ENCODE peak calls at places on chromosomes 6 and 20, in nine cellular contexts. One of them, this sample, is unnamed.

GRCh38 chr6:11722805-11723631 is 55.6 kb downstream of the ADTRP start:
- DNase-seq in GM10248: peak
- DNase-seq in nephron progenitor cell: no peak
- DNase-seq in fibroblast of pulmonary artery: no peak
- DNase-seq in Calu3: no peak
- DNase-seq in suprapubic skin: no peak
- DNase-seq in esophagus squamous epithelium: no peak
- DNase-seq in epithelial cell of esophagus: no peak
- DNase-seq in kidney: no peak
- DNase-seq in this sample: no peak

GRCh38 chr20:31573555-31574295 is 31.4 kb upstream of the ID1 start:
- DNase-seq in GM10248: no peak
- DNase-seq in suprapubic skin: no peak
- DNase-seq in esophagus squamous epithelium: no peak
- DNase-seq in fibroblast of pulmonary artery: no peak
- DNase-seq in nephron progenitor cell: no peak
- DNase-seq in Calu3: peak
- DNase-seq in kidney: no peak
- DNase-seq in epithelial cell of esophagus: no peak
- DNase-seq in this sample: no peak

GRCh38 chr6:126267621-126268020 is 72.3 kb upstream of the CENPW start:
- DNase-seq in Calu3: no peak
- DNase-seq in nephron progenitor cell: no peak
- DNase-seq in fibroblast of pulmonary artery: peak
- DNase-seq in suprapubic skin: no peak
- DNase-seq in esophagus squamous epithelium: no peak
- DNase-seq in GM10248: no peak
- DNase-seq in kidney: no peak
- DNase-seq in epithelial cell of esophagus: no peak
- DNase-seq in this sample: no peak

GRCh38 chr6:20575125-20575524 is 40.9 kb downstream of the CDKAL1 start:
- DNase-seq in suprapubic skin: no peak
- DNase-seq in fibroblast of pulmonary artery: no peak
- DNase-seq in nephron progenitor cell: no peak
- DNase-seq in epithelial cell of esophagus: no peak
- DNase-seq in Calu3: no peak
- DNase-seq in GM10248: no peak
- DNase-seq in esophagus squamous epithelium: no peak
- DNase-seq in kidney: no peak
- DNase-seq in this sample: no peak

GRCh38 chr20:51725584-51726176 is 42.5 kb downstream of the ATP9A start:
- DNase-seq in kidney: no peak
- DNase-seq in fibroblast of pulmonary artery: no peak
- DNase-seq in Calu3: peak
- DNase-seq in esophagus squamous epithelium: no peak
- DNase-seq in GM10248: no peak
- DNase-seq in nephron progenitor cell: no peak
- DNase-seq in suprapubic skin: no peak
- DNase-seq in epithelial cell of esophagus: peak
- DNase-seq in this sample: no peak

GRCh38 chr6:138454976-138455706 is 44.2 kb downstream of the NHSL1 start:
- DNase-seq in esophagus squamous epithelium: no peak
- DNase-seq in fibroblast of pulmonary artery: no peak
- DNase-seq in nephron progenitor cell: no peak
- DNase-seq in GM10248: no peak
- DNase-seq in epithelial cell of esophagus: peak
- DNase-seq in kidney: no peak
- DNase-seq in suprapubic skin: no peak
- DNase-seq in Calu3: peak
- DNase-seq in this sample: no peak

GRCh38 chr20:51586005-51586440 is 43.5 kb upstream of the NFATC2 start:
- DNase-seq in fibroblast of pulmonary artery: peak
- DNase-seq in Calu3: no peak
- DNase-seq in kidney: no peak
- DNase-seq in esophagus squamous epithelium: no peak
- DNase-seq in epithelial cell of esophagus: peak
- DNase-seq in nephron progenitor cell: no peak
- DNase-seq in GM10248: no peak
- DNase-seq in suprapubic skin: no peak
- DNase-seq in this sample: no peak

GRCh38 chr6:130872250-130873095 is 45.3 kb downstream of the SMLR1 start:
- DNase-seq in GM10248: peak
- DNase-seq in epithelial cell of esophagus: peak
- DNase-seq in esophagus squamous epithelium: no peak
- DNase-seq in Calu3: peak
- DNase-seq in kidney: peak
- DNase-seq in suprapubic skin: peak
- DNase-seq in fibroblast of pulmonary artery: peak
- DNase-seq in nephron progenitor cell: peak
- DNase-seq in this sample: peak

GRCh38 chr6:55913213-55914195 is 38.1 kb upstream of the BMP5 start:
- DNase-seq in kidney: no peak
- DNase-seq in nephron progenitor cell: no peak
- DNase-seq in fibroblast of pulmonary artery: peak
- DNase-seq in esophagus squamous epithelium: no peak
- DNase-seq in epithelial cell of esophagus: no peak
- DNase-seq in suprapubic skin: no peak
- DNase-seq in Calu3: no peak
- DNase-seq in GM10248: no peak
- DNase-seq in this sample: no peak

GRCh38 chr6:138512615-138513014 is 13.3 kb upstream of the NHSL1 start:
- DNase-seq in fibroblast of pulmonary artery: no peak
- DNase-seq in esophagus squamous epithelium: no peak
- DNase-seq in kidney: no peak
- DNase-seq in nephron progenitor cell: no peak
- DNase-seq in epithelial cell of esophagus: no peak
- DNase-seq in GM10248: no peak
- DNase-seq in Calu3: no peak
- DNase-seq in suprapubic skin: no peak
- DNase-seq in this sample: no peak

GRCh38 chr6:21022343-21023107 is 488.3 kb downstream of the CDKAL1 start:
- DNase-seq in suprapubic skin: no peak
- DNase-seq in kidney: peak
- DNase-seq in nephron progenitor cell: peak
- DNase-seq in Calu3: peak
- DNase-seq in epithelial cell of esophagus: peak
- DNase-seq in fibroblast of pulmonary artery: peak
- DNase-seq in esophagus squamous epithelium: no peak
- DNase-seq in GM10248: peak
- DNase-seq in this sample: peak

GRCh38 chr6:135129139-135129867 is 51.8 kb upstream of the MYB start:
- DNase-seq in Calu3: no peak
- DNase-seq in fibroblast of pulmonary artery: no peak
- DNase-seq in GM10248: no peak
- DNase-seq in epithelial cell of esophagus: no peak
- DNase-seq in suprapubic skin: no peak
- DNase-seq in nephron progenitor cell: no peak
- DNase-seq in esophagus squamous epithelium: no peak
- DNase-seq in kidney: no peak
- DNase-seq in this sample: no peak

GRCh38 chr6:170449231-170449630 is 103.9 kb downstream of the PSMB1 start:
- DNase-seq in fibroblast of pulmonary artery: no peak
- DNase-seq in GM10248: no peak
- DNase-seq in nephron progenitor cell: no peak
- DNase-seq in epithelial cell of esophagus: no peak
- DNase-seq in esophagus squamous epithelium: no peak
- DNase-seq in kidney: no peak
- DNase-seq in suprapubic skin: no peak
- DNase-seq in Calu3: no peak
- DNase-seq in this sample: no peak

GRCh38 chr6:28537509-28538140 is 11.9 kb downstream of the GPX5 start:
- DNase-seq in epithelial cell of esophagus: peak
- DNase-seq in GM10248: no peak
- DNase-seq in suprapubic skin: no peak
- DNase-seq in nephron progenitor cell: peak
- DNase-seq in fibroblast of pulmonary artery: no peak
- DNase-seq in kidney: no peak
- DNase-seq in Calu3: no peak
- DNase-seq in esophagus squamous epithelium: no peak
- DNase-seq in this sample: no peak

GRCh38 chr6:129501401-129502051 is 208.5 kb downstream of the ARHGAP18 start:
- DNase-seq in kidney: peak
- DNase-seq in epithelial cell of esophagus: peak
- DNase-seq in Calu3: peak
- DNase-seq in GM10248: no peak
- DNase-seq in fibroblast of pulmonary artery: peak
- DNase-seq in suprapubic skin: no peak
- DNase-seq in nephron progenitor cell: peak
- DNase-seq in esophagus squamous epithelium: no peak
- DNase-seq in this sample: no peak

GRCh38 chr6:2038096-2038495 is 207.3 kb downstream of the GMDS start:
- DNase-seq in fibroblast of pulmonary artery: peak
- DNase-seq in Calu3: no peak
- DNase-seq in suprapubic skin: no peak
- DNase-seq in kidney: no peak
- DNase-seq in GM10248: no peak
- DNase-seq in epithelial cell of esophagus: no peak
- DNase-seq in esophagus squamous epithelium: no peak
- DNase-seq in nephron progenitor cell: no peak
- DNase-seq in this sample: no peak

GRCh38 chr6:6317825-6318733 is 2.4 kb downstream of the F13A1 start:
- DNase-seq in Calu3: no peak
- DNase-seq in suprapubic skin: no peak
- DNase-seq in fibroblast of pulmonary artery: no peak
- DNase-seq in esophagus squamous epithelium: no peak
- DNase-seq in nephron progenitor cell: no peak
- DNase-seq in epithelial cell of esophagus: no peak
- DNase-seq in kidney: no peak
- DNase-seq in GM10248: no peak
- DNase-seq in this sample: no peak

GRCh38 chr6:20919677-20920385 is 385.6 kb downstream of the CDKAL1 start:
- DNase-seq in fibroblast of pulmonary artery: no peak
- DNase-seq in GM10248: peak
- DNase-seq in kidney: no peak
- DNase-seq in suprapubic skin: no peak
- DNase-seq in epithelial cell of esophagus: peak
- DNase-seq in nephron progenitor cell: no peak
- DNase-seq in Calu3: no peak
- DNase-seq in esophagus squamous epithelium: no peak
- DNase-seq in this sample: no peak

GRCh38 chr6:131143319-131143718 is 8.1 kb downstream of the AKAP7 start:
- DNase-seq in kidney: no peak
- DNase-seq in fibroblast of pulmonary artery: no peak
- DNase-seq in Calu3: no peak
- DNase-seq in GM10248: no peak
- DNase-seq in suprapubic skin: no peak
- DNase-seq in epithelial cell of esophagus: no peak
- DNase-seq in nephron progenitor cell: no peak
- DNase-seq in esophagus squamous epithelium: no peak
- DNase-seq in this sample: no peak

GRCh38 chr6:159919011-159919511 is 28.3 kb downstream of the MAS1 start:
- DNase-seq in nephron progenitor cell: no peak
- DNase-seq in Calu3: no peak
- DNase-seq in epithelial cell of esophagus: peak
- DNase-seq in GM10248: no peak
- DNase-seq in fibroblast of pulmonary artery: peak
- DNase-seq in suprapubic skin: no peak
- DNase-seq in esophagus squamous epithelium: no peak
- DNase-seq in kidney: no peak
- DNase-seq in this sample: no peak

GRCh38 chr6:158290659-158291058 is 21.6 kb upstream of the TULP4 start:
- DNase-seq in fibroblast of pulmonary artery: no peak
- DNase-seq in suprapubic skin: no peak
- DNase-seq in nephron progenitor cell: no peak
- DNase-seq in Calu3: no peak
- DNase-seq in esophagus squamous epithelium: no peak
- DNase-seq in epithelial cell of esophagus: no peak
- DNase-seq in GM10248: peak
- DNase-seq in kidney: no peak
- DNase-seq in this sample: no peak

GRCh38 chr6:127118505-127119360 is at the start of gene RSPO3:
- DNase-seq in epithelial cell of esophagus: peak
- DNase-seq in esophagus squamous epithelium: no peak
- DNase-seq in fibroblast of pulmonary artery: peak
- DNase-seq in Calu3: no peak
- DNase-seq in GM10248: peak
- DNase-seq in kidney: peak
- DNase-seq in suprapubic skin: peak
- DNase-seq in nephron progenitor cell: peak
- DNase-seq in this sample: no peak

GRCh38 chr20:42018979-42019378 is 400.8 kb upstream of the CHD6 start:
- DNase-seq in fibroblast of pulmonary artery: no peak
- DNase-seq in nephron progenitor cell: no peak
- DNase-seq in suprapubic skin: no peak
- DNase-seq in Calu3: peak
- DNase-seq in kidney: no peak
- DNase-seq in esophagus squamous epithelium: no peak
- DNase-seq in epithelial cell of esophagus: no peak
- DNase-seq in GM10248: no peak
- DNase-seq in this sample: no peak
- TF ChIP-seq CTCF in fibroblast of pulmonary artery: no peak
- TF ChIP-seq CTCF in nephron progenitor cell: no peak
- TF ChIP-seq CTCF in suprapubic skin: no peak
- TF ChIP-seq CTCF in Calu3: no peak
- TF ChIP-seq CTCF in kidney: peak
- TF ChIP-seq CTCF in esophagus squamous epithelium: no peak
- TF ChIP-seq CTCF in epithelial cell of esophagus: no peak
- TF ChIP-seq CTCF in GM10248: no peak
- TF ChIP-seq CTCF in this sample: no peak

GRCh38 chr20:32858873-32859372 is at the start of gene EFCAB8:
- DNase-seq in suprapubic skin: no peak
- DNase-seq in nephron progenitor cell: no peak
- DNase-seq in kidney: no peak
- DNase-seq in GM10248: no peak
- DNase-seq in esophagus squamous epithelium: no peak
- DNase-seq in epithelial cell of esophagus: no peak
- DNase-seq in fibroblast of pulmonary artery: no peak
- DNase-seq in Calu3: no peak
- DNase-seq in this sample: no peak
- TF ChIP-seq CTCF in suprapubic skin: no peak
- TF ChIP-seq CTCF in nephron progenitor cell: no peak
- TF ChIP-seq CTCF in kidney: no peak
- TF ChIP-seq CTCF in GM10248: no peak
- TF ChIP-seq CTCF in esophagus squamous epithelium: no peak
- TF ChIP-seq CTCF in epithelial cell of esophagus: no peak
- TF ChIP-seq CTCF in fibroblast of pulmonary artery: no peak
- TF ChIP-seq CTCF in Calu3: peak
- TF ChIP-seq CTCF in this sample: no peak

GRCh38 chr6:27472182-27472616 is 706 bp downstream of the ZNF184 start:
- DNase-seq in fibroblast of pulmonary artery: peak
- DNase-seq in nephron progenitor cell: peak
- DNase-seq in esophagus squamous epithelium: no peak
- DNase-seq in kidney: peak
- DNase-seq in suprapubic skin: no peak
- DNase-seq in Calu3: peak
- DNase-seq in GM10248: peak
- DNase-seq in epithelial cell of esophagus: peak
- DNase-seq in this sample: no peak
- TF ChIP-seq CTCF in fibroblast of pulmonary artery: no peak
- TF ChIP-seq CTCF in nephron progenitor cell: no peak
- TF ChIP-seq CTCF in esophagus squamous epithelium: no peak
- TF ChIP-seq CTCF in kidney: no peak
- TF ChIP-seq CTCF in suprapubic skin: no peak
- TF ChIP-seq CTCF in Calu3: no peak
- TF ChIP-seq CTCF in GM10248: no peak
- TF ChIP-seq CTCF in epithelial cell of esophagus: peak
- TF ChIP-seq CTCF in this sample: no peak

DNA sequence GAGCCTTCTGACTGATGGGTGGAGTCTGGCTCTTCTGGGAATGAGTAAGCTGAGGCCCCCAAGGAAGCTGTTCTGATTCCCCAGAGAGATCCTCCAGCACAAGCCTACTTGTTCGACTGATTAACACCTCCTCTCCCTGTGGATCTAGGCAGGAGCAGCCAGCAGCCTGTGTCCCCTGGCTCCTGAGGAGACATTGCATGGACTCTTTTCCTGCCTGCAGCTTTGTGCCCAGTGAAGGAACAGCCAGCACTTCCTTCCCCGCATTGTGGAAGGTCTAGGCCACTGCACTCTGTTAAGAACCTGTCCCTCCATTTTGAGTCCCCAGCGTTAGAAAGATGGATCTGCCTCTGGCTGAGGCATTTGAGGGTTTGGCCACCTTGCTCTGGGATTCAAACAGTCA is 29.1 kb downstream of the LRFN2 start:
- DNase-seq in GM10248: no peak
- DNase-seq in esophagus squamous epithelium: no peak
- DNase-seq in kidney: no peak
- DNase-seq in fibroblast of pulmonary artery: no peak
- DNase-seq in Calu3: no peak
- DNase-seq in suprapubic skin: no peak
- DNase-seq in epithelial cell of esophagus: no peak
- DNase-seq in nephron progenitor cell: no peak
- DNase-seq in this sample: no peak
- TF ChIP-seq CTCF in GM10248: no peak
- TF ChIP-seq CTCF in esophagus squamous epithelium: no peak
- TF ChIP-seq CTCF in kidney: no peak
- TF ChIP-seq CTCF in fibroblast of pulmonary artery: no peak
- TF ChIP-seq CTCF in Calu3: no peak
- TF ChIP-seq CTCF in suprapubic skin: no peak
- TF ChIP-seq CTCF in epithelial cell of esophagus: no peak
- TF ChIP-seq CTCF in nephron progenitor cell: no peak
- TF ChIP-seq CTCF in this sample: no peak

This sample was measured in activated B cell treated with CpG ODN at 0.5 μM for 24 hours.